ENCODE peak calls at places on chromosome 2, in four cellular contexts. N, L, U and K are unnamed samples.

GRCh38 chr2:27212626-27213471 is 781 bp upstream of the SLC5A6 start:
- DNase-seq in N (peak; percentile 14), L (no peak), U (no peak), K (peak; percentile 15)

GRCh38 chr2:208854717-208855116 is 448.1 kb downstream of the PTH2R start:
- DNase-seq in N (no peak), L (no peak), U (no peak), K (no peak)

GRCh38 chr2:151691621-151692020 is 42.7 kb downstream of the NEB start:
- DNase-seq in N (no peak), L (no peak), U (no peak), K (no peak)

GRCh38 chr2:54468643-54469042 is 12.5 kb downstream of the SPTBN1 start:
- DNase-seq in N (peak; percentile 33), L (no peak), U (no peak), K (no peak)

GRCh38 chr2:10777842-10778723 is 34.5 kb downstream of the PDIA6 start:
- DNase-seq in N (no peak), L (no peak), U (no peak), K (no peak)

GRCh38 chr2:226701052-226701451 is 98.6 kb downstream of the IRS1 start:
- DNase-seq in N (peak; percentile 96), L (no peak), U (peak; percentile 8), K (peak; percentile 31)

GRCh38 chr2:2328847-2329246 is 2.2 kb downstream of the MYT1L start:
- DNase-seq in N (peak; percentile 5), L (no peak), U (peak; percentile 59), K (no peak)

GRCh38 chr2:3483227-3483985 is 35.9 kb downstream of the ADI1 start:
- DNase-seq in N (no peak), L (no peak), U (no peak), K (no peak)

GRCh38 chr2:59249441-59250330 is 1008.6 kb upstream of the FANCL start:
- DNase-seq in N (no peak), L (no peak), U (peak; percentile 8), K (peak; percentile 27)

GRCh38 chr2:230912046-230912445 is 13.0 kb downstream of the GPR55 start:
- DNase-seq in N (no peak), L (no peak), U (no peak), K (no peak)

GRCh38 chr2:150567771-150568278 is 80.4 kb upstream of the RND3 start:
- DNase-seq in N (peak; percentile 15), L (no peak), U (no peak), K (no peak)

GRCh38 chr2:16318474-16319195 is 347.0 kb downstream of the CYRIA start:
- DNase-seq in N (no peak), L (no peak), U (no peak), K (no peak)

GRCh38 chr2:108385411-108386071 is 7.8 kb downstream of the SULT1C4 start:
- DNase-seq in N (no peak), L (no peak), U (no peak), K (no peak)

GRCh38 chr2:241675885-241676284 is 10.7 kb downstream of the DTYMK start:
- DNase-seq in N (no peak), L (no peak), U (no peak), K (no peak)

GRCh38 chr2:8189316-8189715 is 492.5 kb upstream of the ID2 start:
- DNase-seq in N (no peak), L (no peak), U (no peak), K (no peak)

GRCh38 chr2:181953773-181954537 is 31.7 kb upstream of the PPP1R1C start:
- DNase-seq in N (peak; percentile 67), L (peak; percentile 46), U (no peak), K (no peak)

GRCh38 chr2:109129921-109130725 is 1.1 kb downstream of the SH3RF3 start:
- DNase-seq in N (peak; percentile 50), L (no peak), U (no peak), K (peak; percentile 27)

GRCh38 chr2:157822993-157823392 is 53.1 kb downstream of the ACVR1 start:
- DNase-seq in N (no peak), L (no peak), U (no peak), K (peak; percentile 49)

GRCh38 chr2:143908843-143909242 is 611.1 kb downstream of the ZEB2 start:
- DNase-seq in N (no peak), L (no peak), U (no peak), K (no peak)

GRCh38 chr2:239824866-239825704 is 200.1 kb downstream of the NDUFA10 start:
- DNase-seq in N (no peak), L (no peak), U (no peak), K (no peak)

GRCh38 chr2:231929961-231930600 is 3.9 kb upstream of the NPPC start:
- DNase-seq in N (no peak), L (no peak), U (no peak), K (no peak)

GRCh38 chr2:133605031-133605773 is 36.9 kb upstream of the NCKAP5 start:
- DNase-seq in N (no peak), L (no peak), U (no peak), K (no peak)

GRCh38 chr2:38850045-38850444 is 25.7 kb downstream of the DHX57 start:
- DNase-seq in N (no peak), L (no peak), U (no peak), K (no peak)

GRCh38 chr2:168145011-168145410 is 102.4 kb downstream of the STK39 start:
- DNase-seq in N (no peak), L (no peak), U (no peak), K (no peak)

GRCh38 chr2:42638080-42638784 is 69.8 kb downstream of the MTA3 start:
- DNase-seq in N (no peak), L (no peak), U (no peak), K (no peak)

GRCh38 chr2:231490801-231491200 is 26.5 kb upstream of the NCL start:
- DNase-seq in N (no peak), L (no peak), U (no peak), K (no peak)

GRCh38 chr2:11074246-11074820 is 80.9 kb upstream of the SLC66A3 start:
- DNase-seq in N (no peak), L (no peak), U (no peak), K (no peak)

GRCh38 chr2:180314086-180314485 is 307.0 kb upstream of the CWC22 start:
- DNase-seq in N (no peak), L (no peak), U (no peak), K (no peak)

GRCh38 chr2:193907561-193907960 is 1712.8 kb upstream of the TMEFF2 start:
- DNase-seq in N (no peak), L (no peak), U (no peak), K (no peak)

GRCh38 chr2:3776311-3776710 is 72.9 kb downstream of the DCDC2C start:
- DNase-seq in N (no peak), L (no peak), U (no peak), K (no peak)

GRCh38 chr2:233566141-233566956 is at the start of gene USP40:
- DNase-seq in N (peak; percentile 90), L (peak; percentile 33), U (peak; percentile 92), K (peak; percentile 85)

GRCh38 chr2:172305066-172305465 is 122.3 kb upstream of the ITGA6 start:
- DNase-seq in N (no peak), L (no peak), U (no peak), K (no peak)

GRCh38 chr2:234376229-234376628 is 120.7 kb downstream of the ARL4C start:
- DNase-seq in N (no peak), L (no peak), U (no peak), K (no peak)